ENCODE peak calls at places on chromosome 22, in four cellular contexts. O, F, E and Q are unnamed samples.

GRCh38 chr22:22552630-22553029 is 6.4 kb downstream of the PRAME start:
- DNase-seq in O (no peak), F (no peak), E (no peak), Q (no peak)

GRCh38 chr22:32590556-32590955 is 115.9 kb downstream of the FBXO7 start:
- DNase-seq in F (peak), O (peak), E (peak), Q (no peak)

GRCh38 chr22:41597635-41597953 is 8.0 kb upstream of the PMM1 start:
- DNase-seq in O (no peak), F (no peak), E (no peak), Q (no peak)

GRCh38 chr22:40582063-40582462 is 54.5 kb downstream of the MRTFA start:
- DNase-seq in F (no peak), O (no peak), E (no peak), Q (no peak)

GRCh38 chr22:44441401-44442185 is 56.4 kb downstream of the RTL6 start:
- DNase-seq in O (no peak), E (no peak), F (no peak), Q (no peak)

GRCh38 chr22:43796567-43796966 is 15.5 kb downstream of the EFCAB6 start:
- DNase-seq in E (peak), O (peak), F (peak), Q (no peak)

GRCh38 chr22:45101828-45102227 is 61.9 kb upstream of the NUP50 start:
- DNase-seq in O (peak), F (peak), E (peak), Q (peak)

GRCh38 chr22:42344391-42344861 is 74.0 kb upstream of the TCF20 start:
- DNase-seq in F (peak), E (no peak), O (no peak), Q (no peak)

GRCh38 chr22:44780876-44781275 is 28.5 kb downstream of the ARHGAP8 start:
- DNase-seq in E (no peak), O (no peak), F (no peak), Q (no peak)

GRCh38 chr22:35589071-35589735 is 27.9 kb downstream of the MB start:
- DNase-seq in O (peak), F (peak), E (peak), Q (peak)

GRCh38 chr22:24247564-24248344 is 2.9 kb upstream of the GGT5 start:
- DNase-seq in E (peak), F (peak), O (peak), Q (peak)

GRCh38 chr22:24431309-24432034 is 4.1 kb downstream of the ADORA2A start:
- DNase-seq in O (no peak), E (no peak), F (no peak), Q (no peak)

GRCh38 chr22:44723801-44724200 is 21.8 kb downstream of the PRR5 start:
- DNase-seq in E (peak), O (peak), F (no peak), Q (no peak)

GRCh38 chr22:26056455-26056854 is 112.8 kb upstream of the SEZ6L start:
- DNase-seq in E (no peak), O (no peak), F (no peak), Q (no peak)

GRCh38 chr22:35684270-35684700 is 33.4 kb upstream of the APOL5 start:
- DNase-seq in F (peak), E (peak), O (peak), Q (peak)

GRCh38 chr22:22881116-22882032 is 6.2 kb upstream of the IGLL5 start:
- DNase-seq in E (no peak), O (no peak), F (no peak), Q (no peak)

GRCh38 chr22:38930512-38930911 is 26.9 kb upstream of the APOBEC3A start:
- DNase-seq in E (no peak), F (no peak), O (no peak), Q (no peak)

GRCh38 chr22:38925571-38926041 is 31.8 kb upstream of the APOBEC3A start:
- DNase-seq in F (peak), E (no peak), O (peak), Q (no peak)

GRCh38 chr22:38923463-38924196 is 33.8 kb upstream of the APOBEC3A start:
- DNase-seq in E (peak), O (peak), F (peak), Q (peak)

GRCh38 chr22:38924197-38924952 is 33.0 kb upstream of the APOBEC3A start:
- DNase-seq in E (peak), F (peak), O (peak), Q (peak)

DNA sequence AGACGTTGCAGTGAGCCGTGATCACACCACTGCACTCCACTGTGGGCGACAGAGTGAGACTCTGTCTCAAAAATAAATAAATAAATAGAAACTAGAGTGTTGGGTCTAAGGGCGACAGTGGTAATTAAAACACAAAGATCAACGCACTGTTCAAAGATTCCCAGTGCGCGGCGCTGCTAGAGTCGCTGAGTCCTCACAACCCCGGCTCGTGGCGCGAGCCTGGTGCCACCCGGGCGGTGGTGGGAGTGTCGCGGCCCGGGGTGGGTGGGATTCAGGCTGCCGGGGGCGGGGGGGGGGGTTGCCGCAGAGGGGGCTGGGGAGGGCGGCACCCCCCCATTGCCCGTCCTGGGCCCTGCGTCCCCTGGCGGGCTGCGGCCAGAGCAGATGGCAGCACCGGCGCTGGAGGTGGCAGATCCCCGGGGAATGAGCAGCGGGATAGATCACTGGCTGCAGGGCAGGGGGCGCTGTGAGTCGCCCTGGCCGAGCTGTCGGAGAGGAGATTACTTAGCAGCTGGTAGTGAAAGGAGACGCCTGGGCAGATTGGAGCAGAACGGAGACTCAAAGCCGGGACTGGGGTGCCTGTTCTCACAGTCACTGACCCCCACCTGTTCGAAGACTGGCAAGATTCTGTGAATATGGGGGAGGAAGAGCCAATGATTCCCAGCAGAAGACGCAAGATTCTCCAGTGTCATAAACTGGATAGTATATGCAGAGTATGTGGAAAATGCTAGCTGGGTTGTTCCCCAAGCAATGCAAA is 30.2 kb upstream of the APOBEC3A start:
- DNase-seq in F (peak), E (peak), O (peak), Q (peak)
- TF ChIP-seq CTCF in F (peak), E (peak), O (peak), Q (peak)

GRCh38 chr22:48004936-48005335 is 1242.5 kb downstream of the TBC1D22A start:
- DNase-seq in O (no peak), E (no peak), F (no peak), Q (no peak)

DNA sequence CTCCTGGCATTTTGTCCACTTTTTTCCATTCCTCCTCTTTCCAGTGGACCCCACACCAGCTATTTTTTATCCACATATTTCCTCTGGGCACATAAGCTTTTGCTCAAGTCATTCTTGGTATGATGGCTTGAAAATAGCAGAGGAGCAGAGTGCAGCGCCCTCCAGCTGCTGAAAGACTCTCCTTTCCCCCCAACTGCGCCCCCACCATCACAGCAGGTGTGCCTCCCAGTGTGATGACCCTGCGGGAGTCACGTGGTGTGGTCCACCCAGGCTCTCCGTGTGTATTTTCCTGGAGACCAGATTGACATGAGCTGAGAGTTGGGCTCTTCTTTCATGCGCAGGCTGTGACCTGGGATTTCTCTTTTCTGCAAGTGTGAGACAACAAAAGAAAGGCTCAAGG is 1241.6 kb downstream of the TBC1D22A start:
- DNase-seq in O (no peak), E (no peak), F (no peak), Q (no peak)
- TF ChIP-seq CTCF in O (no peak), E (no peak), F (no peak), Q (no peak)

GRCh38 chr22:20909543-20910303 is 7.5 kb upstream of the CRKL start:
- DNase-seq in E (no peak), F (no peak), O (no peak), Q (no peak)
- TF ChIP-seq CTCF in E (no peak), F (no peak), O (no peak), Q (no peak)

DNA sequence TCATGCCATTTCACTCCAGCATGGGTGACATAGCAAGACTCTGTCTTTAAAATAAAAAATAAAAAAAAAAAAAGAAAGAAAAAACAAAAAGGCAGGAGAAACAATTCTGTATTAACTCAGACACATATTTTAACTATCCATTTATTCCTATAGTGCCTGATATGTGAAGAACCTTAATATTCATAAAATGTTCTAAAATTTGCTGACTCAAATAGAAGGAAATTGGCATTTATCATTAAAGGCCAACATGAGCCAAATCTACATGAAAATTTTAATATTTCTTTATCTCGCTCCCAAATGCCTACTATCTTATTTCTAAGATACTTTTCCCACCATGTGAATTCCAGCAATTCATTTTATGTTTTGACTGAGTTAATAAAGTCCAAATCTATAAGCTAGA is 18.9 kb downstream of the PITPNB start:
- DNase-seq in E (no peak), O (no peak), F (no peak), Q (no peak)
- TF ChIP-seq CTCF in E (no peak), O (no peak), F (no peak), Q (no peak)

GRCh38 chr22:49701380-49702067 is 126.1 kb downstream of the BRD1 start:
- DNase-seq in E (no peak), F (no peak), O (no peak), Q (no peak)
- TF ChIP-seq CTCF in E (peak), F (no peak), O (no peak), Q (no peak)

DNA sequence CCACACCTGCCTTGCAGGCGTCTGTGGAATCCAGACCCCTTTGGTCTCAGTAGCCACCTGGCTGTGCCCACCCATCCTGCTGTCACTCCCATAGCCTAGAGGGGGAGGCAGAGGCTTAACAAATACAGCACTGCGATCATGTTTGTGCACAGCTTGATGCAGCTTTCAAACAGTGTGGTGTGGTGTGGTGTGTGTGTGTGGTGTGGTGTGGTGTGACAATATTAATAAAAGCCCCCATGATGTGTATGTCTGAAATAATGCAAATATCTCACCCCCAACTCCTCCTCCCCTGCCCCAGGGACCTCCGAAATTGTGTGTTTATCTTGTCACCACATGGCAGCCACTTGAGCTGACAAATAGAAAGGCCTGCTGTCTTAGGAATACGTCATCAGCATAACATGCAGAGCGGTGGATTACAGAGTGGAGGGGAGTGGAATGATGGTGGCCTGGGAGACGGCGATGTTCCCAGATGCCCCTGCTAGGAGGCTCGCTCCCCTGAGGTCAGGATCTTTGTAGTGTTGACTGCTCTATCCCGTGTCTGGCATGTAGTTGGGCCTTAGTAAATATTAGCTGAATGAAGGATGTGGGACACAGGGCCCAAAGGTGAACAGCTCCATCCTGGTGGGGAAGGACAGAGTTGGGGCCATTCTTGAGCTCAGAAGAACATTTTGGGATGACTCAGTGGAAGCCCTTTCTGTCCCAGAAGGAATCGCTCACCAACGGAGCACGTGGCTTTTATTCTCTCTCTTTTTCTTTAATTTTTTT is 2.8 kb downstream of the PDXP start:
- DNase-seq in F (peak), E (peak), O (peak), Q (no peak)
- TF ChIP-seq CTCF in F (peak), E (peak), O (peak), Q (no peak)

GRCh38 chr22:47136671-47137070 is 374.2 kb downstream of the TBC1D22A start:
- DNase-seq in E (no peak), F (no peak), O (no peak), Q (no peak)
- TF ChIP-seq CTCF in E (no peak), F (no peak), O (no peak), Q (no peak)

GRCh38 chr22:19969141-19969928 is 27.7 kb upstream of the TXNRD2 start:
- DNase-seq in F (no peak), O (no peak), E (no peak), Q (no peak)

GRCh38 chr22:19972251-19972650 is 30.6 kb upstream of the TXNRD2 start:
- DNase-seq in E (no peak), O (no peak), F (no peak), Q (no peak)

GRCh38 chr22:19971276-19972124 is 29.9 kb upstream of the TXNRD2 start:
- DNase-seq in F (no peak), O (no peak), E (no peak), Q (no peak)

GRCh38 chr22:19970031-19970478 is 28.4 kb upstream of the TXNRD2 start:
- DNase-seq in E (no peak), O (no peak), F (no peak), Q (no peak)

GRCh38 chr22:19970479-19971275 is 29.1 kb upstream of the TXNRD2 start:
- DNase-seq in O (peak), E (no peak), F (peak), Q (peak)
- TF ChIP-seq CTCF in O (peak), E (peak), F (peak), Q (peak)

GRCh38 chr22:46539169-46539568 is 1.7 kb upstream of the CELSR1 start:
- DNase-seq in O (no peak), E (no peak), F (no peak), Q (no peak)

GRCh38 chr22:46536559-46537220 is 730 bp downstream of the CELSR1 start:
- DNase-seq in O (no peak), E (no peak), F (no peak), Q (peak)

GRCh38 chr22:46538816-46539163 is 1.4 kb upstream of the CELSR1 start:
- DNase-seq in O (peak), F (no peak), E (peak), Q (no peak)

GRCh38 chr22:46537221-46537945 is at the start of gene CELSR1:
- DNase-seq in F (no peak), E (no peak), O (peak), Q (peak)

DNA sequence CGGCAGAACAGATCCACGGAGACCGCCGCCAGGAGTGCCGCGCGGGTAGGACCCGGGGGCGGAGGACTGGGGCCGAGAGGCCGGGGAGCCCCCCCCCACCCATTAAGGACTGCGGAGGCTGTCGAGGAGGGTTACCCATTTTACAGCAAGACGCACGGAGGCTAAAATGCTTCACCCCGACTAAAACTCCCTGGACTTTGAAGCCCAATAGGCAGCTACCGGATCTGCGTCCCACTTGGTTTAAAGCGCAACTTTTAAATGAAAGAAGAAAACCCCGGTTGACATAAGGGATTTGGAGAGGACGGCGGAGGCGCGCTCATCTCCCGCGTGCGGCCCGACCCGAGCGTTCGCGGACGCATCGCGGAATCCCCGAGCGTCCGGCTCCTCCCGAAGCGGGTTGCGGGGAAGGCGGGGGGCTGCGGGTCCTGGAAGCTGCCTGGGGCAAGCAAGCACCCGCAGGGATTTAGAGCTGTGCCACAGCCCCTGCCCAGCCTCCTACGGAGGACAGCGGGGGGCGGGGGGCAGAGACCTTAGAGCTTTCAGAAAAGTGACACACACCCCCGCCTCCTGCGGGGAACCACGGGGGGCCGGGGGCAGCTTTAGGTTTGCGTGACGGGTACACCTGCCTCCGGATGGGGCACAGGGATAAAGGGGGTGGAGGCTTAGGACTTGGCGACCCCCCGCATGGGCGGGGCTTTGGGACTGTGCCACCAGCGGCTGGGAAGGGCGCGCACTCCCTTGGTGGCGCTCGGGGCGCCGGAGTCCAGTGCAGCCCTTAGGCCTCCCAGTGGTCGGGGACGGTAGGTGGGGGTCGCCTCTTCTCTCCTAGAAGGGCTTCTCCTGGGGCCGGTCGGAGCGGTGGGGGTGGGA is 761 bp upstream of the CELSR1 start:
- DNase-seq in O (peak), E (peak), F (peak), Q (peak)
- TF ChIP-seq CTCF in O (no peak), E (peak), F (peak), Q (no peak)

GRCh38 chr22:30327864-30328345 is 1.2 kb upstream of the TBC1D10A start:
- DNase-seq in E (no peak), O (no peak), F (no peak), Q (peak)
- TF ChIP-seq CTCF in E (no peak), O (peak), F (no peak), Q (no peak)